ENCODE peak calls at places on chromosome 11, in eight cellular contexts. S is RWPE2; Y is heart right ventricle; T is naive thymus-derived CD4-positive, alpha-beta T cell; V is PC-3; O is upper lobe of left lung; H is CD4-positive, CD25-positive, alpha-beta regulatory T cell; D is Panc1. P is an unnamed sample.

GRCh38 chr11:2963112-2963754 is 28.9 kb downstream of the NAP1L4 start:
- ATAC-seq in S (peak; percentile 64), O (no peak), H (no peak), D (no peak), Y (no peak), V (no peak), T (no peak), P (no peak)

GRCh38 chr11:104565581-104565956 is 332.7 kb downstream of the CASP12 start:
- ATAC-seq in V (no peak), T (no peak), S (no peak), D (no peak), Y (no peak), H (no peak), O (no peak), P (no peak)

GRCh38 chr11:23181022-23181807 is 320.9 kb upstream of the CCDC179 start:
- ATAC-seq in D (no peak), Y (no peak), O (no peak), H (no peak), V (no peak), S (no peak), T (peak; percentile 38), P (no peak)

GRCh38 chr11:48005878-48006277 is 25.5 kb downstream of the PTPRJ start:
- ATAC-seq in V (peak; percentile 7), S (peak; percentile 21), O (no peak), T (no peak), Y (peak; percentile 40), D (peak; percentile 42), H (no peak), P (no peak)

GRCh38 chr11:77379253-77379652 is 77.8 kb upstream of the GDPD4 start:
- ATAC-seq in H (no peak), T (no peak), Y (no peak), D (no peak), V (peak; percentile 69), O (no peak), S (no peak), P (no peak)

GRCh38 chr11:37952035-37952434 is 1354.0 kb upstream of the RAG2 start:
- ATAC-seq in D (no peak), O (no peak), T (no peak), Y (no peak), V (no peak), S (no peak), H (no peak), P (no peak)

GRCh38 chr11:71446942-71447688 is 1.1 kb downstream of the DHCR7 start:
- ATAC-seq in S (peak; percentile 52), O (peak; percentile 67), Y (no peak), T (no peak), D (no peak), H (no peak), V (peak; percentile 5), P (no peak)

GRCh38 chr11:128379587-128380279 is 207.6 kb downstream of the ETS1 start:
- ATAC-seq in O (no peak), T (peak; percentile 80), S (peak; percentile 61), H (peak; percentile 91), D (no peak), Y (no peak), V (peak; percentile 38), P (no peak)

GRCh38 chr11:18429349-18429748 is 17.2 kb downstream of the LDHC start:
- ATAC-seq in S (no peak), Y (no peak), V (no peak), T (no peak), D (no peak), O (no peak), H (no peak), P (no peak)

GRCh38 chr11:534197-534591 is 1.2 kb downstream of the HRAS start:
- ATAC-seq in Y (no peak), D (no peak), T (no peak), S (no peak), H (no peak), O (no peak), V (no peak), P (no peak)
- H3K27ac ChIP-seq in Y (peak overlapping the region; percentile 75), D (peak overlapping the region; percentile 73), T (peak overlapping the region; percentile 71), S (peak overlapping the region; percentile 91), H (peak overlapping the region; percentile 55), O (peak overlapping the region; percentile 89), V (no peak overlapping the region), P (peak overlapping the region; percentile 89)

DNA sequence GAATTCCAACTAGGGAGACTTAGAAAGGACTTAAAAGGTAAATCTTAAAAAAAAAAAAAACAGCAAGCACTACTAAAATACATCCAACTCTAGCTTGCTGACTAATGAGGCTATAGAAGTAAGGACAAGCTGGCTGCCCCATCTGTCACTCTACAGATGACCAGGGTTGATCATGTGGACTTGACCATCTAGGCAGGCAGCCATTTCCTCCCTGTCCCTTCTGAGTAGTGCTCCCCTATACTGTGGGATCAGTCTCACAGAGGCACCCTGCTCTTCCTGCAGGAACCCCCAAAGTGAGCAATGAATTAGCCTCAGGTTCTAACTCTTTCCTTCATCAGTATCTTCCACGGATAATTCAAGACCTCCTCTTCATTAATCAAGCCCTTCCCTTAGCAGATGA is 12.3 kb downstream of the SLC1A2 start:
- ATAC-seq in D (no peak), O (no peak), T (no peak), H (no peak), S (no peak), Y (no peak), V (no peak), P (no peak)
- H3K27me3 ChIP-seq in D (no peaks in the 10 kb centered on the region), O (no peaks in the 10 kb centered on the region), T (no peaks in the 10 kb centered on the region), H (peaks cover 21% of the 10 kb centered on the region), S (no peaks in the 10 kb centered on the region), Y (peaks cover 32% of the 10 kb centered on the region), V (no peaks in the 10 kb centered on the region), P (no peaks in the 10 kb centered on the region)

GRCh38 chr11:45806072-45806933 is 1.4 kb downstream of the SLC35C1 start:
- ATAC-seq in T (no peak), Y (no peak), O (no peak), V (no peak), H (no peak), D (no peak), S (no peak), P (no peak)

GRCh38 chr11:45803981-45804805 is 756 bp upstream of the SLC35C1 start:
- ATAC-seq in O (peak; percentile 86), V (peak; percentile 45), T (peak; percentile 36), D (peak; percentile 59), H (peak; percentile 21), Y (peak; percentile 68), S (peak; percentile 40), P (peak; percentile 63)

GRCh38 chr11:45805305-45806071 is 539 bp downstream of the SLC35C1 start:
- ATAC-seq in Y (peak; percentile 41), O (peak; percentile 49), H (peak; percentile 21), D (peak; percentile 57), V (peak; percentile 42), T (peak; percentile 51), S (peak; percentile 47), P (peak; percentile 56)

GRCh38 chr11:45802531-45803317 is 2.2 kb upstream of the SLC35C1 start:
- ATAC-seq in V (no peak), T (no peak), H (no peak), D (no peak), Y (no peak), O (no peak), S (no peak), P (no peak)

DNA sequence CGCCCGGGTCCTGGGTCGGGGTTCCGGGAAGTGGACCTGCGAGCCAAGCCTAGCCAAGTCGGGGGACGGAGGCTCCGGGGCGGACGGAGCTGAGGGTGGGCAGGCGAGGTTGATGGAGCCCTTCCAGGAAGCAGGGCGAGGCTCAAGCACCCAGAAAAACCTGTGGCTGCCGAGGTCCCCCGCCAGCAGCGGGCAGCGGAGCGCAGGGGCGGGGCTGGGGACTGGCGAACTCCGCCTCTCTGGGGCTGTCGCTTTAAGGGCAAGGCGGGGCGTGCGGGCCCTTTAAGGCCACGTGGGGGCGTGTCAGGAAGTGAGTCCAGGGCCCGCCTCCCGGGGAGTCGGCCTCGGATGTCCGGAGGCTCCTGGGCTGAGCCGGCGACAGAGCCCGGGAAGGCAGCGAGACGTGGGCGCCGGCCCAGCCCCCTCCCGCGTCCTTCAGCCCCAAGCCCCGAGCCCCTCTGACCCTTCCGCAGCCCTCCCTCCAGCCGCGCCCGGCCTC is at the start of gene SLC35C1:
- ATAC-seq in H (peak; percentile 98), T (peak; percentile 99), D (peak; percentile 96), O (peak; percentile 98), V (peak; percentile 91), S (peak; percentile 92), Y (peak; percentile 97), P (peak; percentile 96)
- H3K27ac ChIP-seq in H (peak within 1 kb of the TSS; percentile 82), T (peak within 1 kb of the TSS; percentile 87), D (peak within 1 kb of the TSS; percentile 89), O (peak within 1 kb of the TSS; percentile 92), V (peak within 1 kb of the TSS; percentile 20), S (peak within 1 kb of the TSS; percentile 47), Y (peak within 1 kb of the TSS; percentile 90), P (peak within 1 kb of the TSS; percentile 94)

DNA sequence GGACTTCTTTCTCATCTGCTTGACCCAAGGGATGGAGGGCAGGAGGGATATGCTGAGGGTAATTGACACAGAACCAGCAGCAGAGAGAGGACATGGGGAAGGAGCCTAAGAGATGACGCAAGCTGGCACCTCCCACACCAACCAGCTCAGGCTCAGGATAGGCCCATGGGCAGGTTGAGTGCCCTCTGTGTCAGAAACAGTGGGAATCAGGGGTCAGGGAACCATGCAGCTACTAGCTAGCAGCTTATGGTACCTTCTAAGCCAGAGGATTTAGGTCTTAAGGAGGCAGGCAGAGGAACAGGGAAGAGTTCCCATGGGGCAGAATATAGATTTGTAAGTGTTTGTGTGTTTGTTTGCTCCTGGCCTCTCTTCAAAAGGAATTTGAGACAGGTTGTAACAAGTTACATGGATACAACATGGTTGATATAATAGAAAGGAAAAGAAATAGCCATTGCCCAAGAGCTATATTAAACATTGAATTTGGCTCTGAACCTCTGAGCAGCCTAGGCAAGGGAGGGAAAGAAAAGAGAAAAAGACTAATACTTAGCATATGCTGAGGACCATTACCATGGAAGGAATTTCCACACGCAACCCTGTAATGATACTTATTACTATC is 39.9 kb upstream of the NAV2 start:
- ATAC-seq in Y (no peak), T (no peak), H (no peak), V (no peak), D (no peak), O (no peak), S (peak; percentile 19), P (no peak)
- H3K27me3 ChIP-seq in Y (no peaks in the 10 kb centered on the region), T (no peaks in the 10 kb centered on the region), H (peaks cover 6% of the 10 kb centered on the region), V (no peaks in the 10 kb centered on the region), D (no peaks in the 10 kb centered on the region), O (no peaks in the 10 kb centered on the region), S (no peaks in the 10 kb centered on the region), P (no peaks in the 10 kb centered on the region)

GRCh38 chr11:123235117-123235686 is 40.2 kb upstream of the CLMP start:
- ATAC-seq in H (no peak), T (no peak), V (no peak), D (peak; percentile 57), Y (peak; percentile 56), O (peak; percentile 42), S (no peak), P (no peak)

GRCh38 chr11:123235687-123236261 is 40.7 kb upstream of the CLMP start:
- ATAC-seq in H (no peak), T (no peak), O (peak; percentile 53), S (no peak), V (no peak), D (no peak), Y (peak; percentile 57), P (peak; percentile 23)

GRCh38 chr11:123231777-123232176 is 36.7 kb upstream of the CLMP start:
- ATAC-seq in V (no peak), H (no peak), O (no peak), T (no peak), S (no peak), D (no peak), Y (no peak), P (peak; percentile 46)

GRCh38 chr11:123233280-123233977 is 38.4 kb upstream of the CLMP start:
- ATAC-seq in O (no peak), Y (no peak), S (no peak), V (no peak), T (peak; percentile 63), D (no peak), H (peak; percentile 84), P (no peak)

GRCh38 chr11:123233978-123234340 is 38.9 kb upstream of the CLMP start:
- ATAC-seq in Y (no peak), T (no peak), S (no peak), O (no peak), H (no peak), V (no peak), D (no peak), P (no peak)
- H3K27ac ChIP-seq in Y (no peak overlapping the region), T (no peak overlapping the region), S (no peak overlapping the region), O (no peak overlapping the region), H (no peak overlapping the region), V (no peak overlapping the region), D (no peak overlapping the region), P (peak overlapping the region; percentile 73)